ENCODE peak calls at places on chromosomes 3 and 15, in four cellular contexts. J is epithelial cell of prostate; U is activated CD8-positive, alpha-beta memory T cell treated with anti-CD3 and anti-CD28 coated beads for 24 hours; Z is T-helper 2 cell. M is an unnamed sample.

GRCh38 chr3:123123716-123124616 is 57.1 kb downstream of the PDIA5 start:
- DNase-seq in Z (no peak), J (no peak), U (no peak), M (no peak)

GRCh38 chr3:72727207-72727606 is 121.0 kb downstream of the SHQ1 start:
- DNase-seq in U (no peak), Z (no peak), J (no peak), M (no peak)

GRCh38 chr3:113933746-113934145 is 14.1 kb upstream of the ZDHHC23 start:
- DNase-seq in Z (no peak), U (no peak), J (no peak), M (no peak)

GRCh38 chr3:39130693-39131265 is 22.6 kb downstream of the CSRNP1 start:
- DNase-seq in U (no peak), Z (no peak), J (no peak), M (no peak)

GRCh38 chr3:187740446-187741399 is 4.5 kb downstream of the BCL6 start:
- DNase-seq in U (peak), J (no peak), Z (peak), M (peak)

GRCh38 chr3:150544726-150545125 is 1.6 kb downstream of the SERP1 start:
- DNase-seq in J (no peak), U (no peak), Z (no peak), M (no peak)

GRCh38 chr3:119891944-119892721 is 110.2 kb downstream of the NR1I2 start:
- DNase-seq in J (no peak), Z (no peak), U (no peak), M (peak)

GRCh38 chr15:74750759-74751158 is 2.1 kb downstream of the CYP1A2 start:
- DNase-seq in Z (no peak), U (no peak), J (no peak), M (no peak)

GRCh38 chr3:9786209-9786739 is 6.0 kb downstream of the TADA3 start:
- DNase-seq in Z (no peak), U (no peak), J (no peak), M (no peak)

GRCh38 chr3:197001972-197002700 is 27.5 kb downstream of the MELTF start:
- DNase-seq in Z (no peak), J (no peak), U (no peak), M (peak)

GRCh38 chr3:149247025-149247710 is 25.5 kb upstream of the CP start:
- DNase-seq in Z (no peak), J (no peak), U (no peak), M (no peak)

GRCh38 chr3:190582667-190583066 is 68.8 kb downstream of the IL1RAP start:
- DNase-seq in U (no peak), Z (no peak), J (no peak), M (no peak)

GRCh38 chr3:149388001-149388435 is 10.6 kb upstream of the TM4SF1 start:
- DNase-seq in Z (no peak), U (no peak), J (no peak), M (no peak)